ENCODE peak calls at places on chromosome 7, in four cellular contexts. K is HL-60, H is GM12878, S is K562. B is an unnamed sample.

GRCh38 chr7:42236266-42237161 is 495 bp downstream of the GLI3 start:
- DNase-seq in K (no peak), H (no peak), S (no peak), B (peak; percentile 30)

GRCh38 chr7:127876393-127876792 is 154.8 kb downstream of the LRRC4 start:
- DNase-seq in H (no peak), K (no peak), S (no peak), B (no peak)

GRCh38 chr7:77239471-77239870 is 39.9 kb upstream of the FGL2 start:
- DNase-seq in K (peak; percentile 28), S (no peak), H (no peak), B (no peak)

GRCh38 chr7:64999165-65000004 is 7.1 kb downstream of the ERV3-1 start:
- DNase-seq in K (peak; percentile 76), S (peak; percentile 71), H (peak; percentile 19), B (no peak)

GRCh38 chr7:152897401-152897800 is 137.8 kb downstream of the ACTR3B start:
- DNase-seq in H (no peak), S (no peak), K (no peak), B (no peak)

GRCh38 chr7:67947651-67948050 is 951.0 kb downstream of the TYW1 start:
- DNase-seq in K (no peak), S (no peak), H (no peak), B (no peak)

GRCh38 chr7:130421685-130422084 is 19.1 kb downstream of the CEP41 start:
- DNase-seq in H (no peak), S (no peak), K (no peak), B (no peak)

GRCh38 chr7:29607889-29608288 is 44.3 kb downstream of the PRR15 start:
- DNase-seq in K (no peak), S (no peak), H (no peak), B (no peak)

GRCh38 chr7:4682621-4683042 is 537 bp downstream of the FOXK1 start:
- DNase-seq in S (peak; percentile 44), K (no peak), H (no peak), B (no peak)

GRCh38 chr7:35801392-35802101 is 690 bp downstream of the SEPTIN7 start:
- DNase-seq in K (peak; percentile 51), S (peak; percentile 48), H (no peak), B (peak; percentile 31)

GRCh38 chr7:73865738-73866445 is 4.9 kb downstream of the TMEM270 start:
- DNase-seq in H (no peak), K (no peak), S (no peak), B (peak; percentile 55)

GRCh38 chr7:135194494-135195095 is 16.7 kb downstream of the WDR91 start:
- DNase-seq in H (no peak), K (no peak), S (no peak), B (no peak)

GRCh38 chr7:129376076-129376777 is 58.0 kb upstream of the STRIP2 start:
- DNase-seq in S (peak; percentile 71), H (no peak), K (no peak), B (no peak)

GRCh38 chr7:95660023-95660434 is 63.7 kb upstream of the PDK4 start:
- DNase-seq in K (no peak), S (no peak), H (no peak), B (no peak)

GRCh38 chr7:4189151-4189570 is 492.9 kb upstream of the FOXK1 start:
- DNase-seq in H (no peak), K (no peak), S (no peak), B (no peak)

GRCh38 chr7:77679608-77680007 is 16.7 kb upstream of the RSBN1L start:
- DNase-seq in K (no peak), S (no peak), H (no peak), B (no peak)

GRCh38 chr7:38232475-38233366 is 40.7 kb downstream of the TARP start:
- DNase-seq in K (peak; percentile 77), S (no peak), H (peak; percentile 82), B (no peak)

GRCh38 chr7:3032256-3032655 is 11.4 kb downstream of the CARD11 start:
- DNase-seq in K (no peak), H (no peak), S (no peak), B (no peak)
- TF ChIP-seq SPI1 in K (no peak), H (no peak), S (no peak), B (no peak)

DNA sequence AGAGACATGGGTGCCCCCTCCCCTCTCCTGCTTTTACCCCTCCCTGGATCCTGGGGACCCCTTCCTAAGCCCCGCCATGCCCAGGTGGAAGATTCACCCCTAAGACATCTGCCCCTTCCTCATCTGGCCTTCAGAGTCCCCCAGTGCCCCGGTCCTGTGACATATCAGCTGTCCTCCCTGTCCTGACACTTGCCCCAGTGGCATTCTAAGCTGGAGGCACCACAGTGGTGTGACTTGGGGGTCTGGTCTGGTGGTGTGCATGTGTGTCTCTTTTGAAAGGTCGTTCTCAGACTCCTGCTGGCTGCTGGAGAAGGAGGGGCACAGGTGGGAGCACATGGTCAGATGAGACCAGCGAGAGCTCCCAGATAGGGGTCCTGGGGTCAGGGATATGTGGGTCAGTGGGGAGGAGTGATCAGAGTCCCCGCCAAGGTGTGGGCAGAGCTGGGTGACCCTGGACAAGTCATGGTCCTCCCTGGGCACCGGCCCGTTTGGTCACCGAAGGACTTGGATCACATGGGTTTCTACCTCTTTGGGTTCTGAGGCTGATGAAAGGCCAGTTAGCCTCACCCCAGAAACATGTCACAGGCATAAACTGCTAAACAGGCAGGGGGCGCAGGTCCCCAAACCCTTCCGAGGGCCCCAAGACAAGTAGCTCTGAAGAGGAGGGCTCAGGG is 645 bp upstream of the TFR2 start:
- DNase-seq in S (peak; percentile 45), H (no peak), K (no peak), B (no peak)
- TF ChIP-seq SPI1 in S (no peak), H (no peak), K (no peak), B (no peak)

DNA sequence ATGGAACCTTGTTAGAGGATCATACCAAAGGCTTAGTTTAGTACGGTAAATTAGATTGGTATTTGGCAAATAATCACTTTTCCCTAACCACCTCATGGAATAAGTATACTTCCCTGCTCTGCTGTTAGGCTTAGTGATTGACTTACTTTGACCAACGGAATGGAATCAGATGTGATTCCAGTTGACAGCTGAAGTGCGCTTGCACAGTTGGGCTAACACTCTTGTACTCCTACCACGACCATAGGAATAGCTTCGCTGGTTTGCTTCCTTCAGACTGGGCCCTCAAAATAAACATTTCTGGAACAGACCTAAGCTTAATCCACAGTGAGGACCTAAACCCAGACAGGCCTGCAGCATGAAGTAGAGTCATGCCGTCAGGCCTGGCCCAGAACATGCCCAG is 122.4 kb downstream of the DOCK4 start:
- DNase-seq in S (no peak), K (no peak), H (no peak), B (no peak)
- TF ChIP-seq SPI1 in S (no peak), K (no peak), H (no peak), B (no peak)

GRCh38 chr7:90387470-90388240 is 15.6 kb upstream of the CLDN12 start:
- DNase-seq in K (no peak), H (no peak), S (no peak), B (no peak)

GRCh38 chr7:90383422-90383821 is 19.8 kb upstream of the CLDN12 start:
- DNase-seq in H (no peak), S (no peak), K (no peak), B (no peak)

GRCh38 chr7:90383879-90384278 is 19.4 kb upstream of the CLDN12 start:
- DNase-seq in H (no peak), S (no peak), K (no peak), B (no peak)

GRCh38 chr7:90384433-90384832 is 18.8 kb upstream of the CLDN12 start:
- DNase-seq in S (no peak), H (no peak), K (no peak), B (no peak)
- TF ChIP-seq SPI1 in S (no peak), H (no peak), K (no peak), B (no peak)

DNA sequence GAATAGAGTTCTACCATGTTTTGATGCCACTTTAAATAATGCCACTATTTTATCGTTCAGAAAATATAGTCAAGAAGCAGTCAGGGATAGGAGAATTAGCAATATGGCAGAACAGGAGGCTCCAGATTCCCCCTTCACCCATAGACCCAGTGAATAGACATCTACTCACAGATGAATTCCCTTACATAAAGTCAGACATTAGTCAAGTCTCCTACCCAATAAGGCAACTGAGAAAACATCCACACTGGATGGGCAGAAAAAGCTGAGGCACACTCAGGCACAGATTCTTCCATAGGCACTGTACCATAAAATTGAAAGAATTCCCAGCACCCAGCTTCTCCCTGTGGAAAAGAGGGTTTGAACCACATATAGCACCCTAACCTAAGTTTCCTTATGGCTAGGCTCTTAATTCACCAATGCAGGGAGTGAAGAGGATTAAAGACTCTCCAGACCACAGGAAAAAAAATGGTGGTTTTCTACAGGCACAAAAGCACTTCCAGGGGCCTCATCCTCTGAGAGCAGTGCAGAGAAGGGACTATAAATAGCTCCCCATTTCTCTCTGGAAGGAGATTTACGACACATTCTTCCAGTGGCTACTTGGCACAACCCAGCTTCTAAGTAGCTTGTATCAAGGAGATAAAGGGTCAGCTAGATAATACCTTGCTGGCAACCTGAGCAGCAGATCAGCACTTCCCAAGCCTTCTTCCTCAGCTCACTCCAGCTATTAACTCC is 73.7 kb downstream of the CRPPA start:
- DNase-seq in H (no peak), S (no peak), K (no peak), B (no peak)
- TF ChIP-seq SPI1 in H (no peak), S (no peak), K (no peak), B (no peak)

GRCh38 chr7:2631924-2632716 is at the start of gene TTYH3:
- DNase-seq in S (no peak), H (no peak), K (no peak), B (no peak)

GRCh38 chr7:2633538-2634264 is 1.9 kb downstream of the TTYH3 start:
- DNase-seq in K (no peak), H (no peak), S (no peak), B (no peak)

GRCh38 chr7:2635148-2635668 is 3.4 kb downstream of the TTYH3 start:
- DNase-seq in K (no peak), S (no peak), H (no peak), B (no peak)

GRCh38 chr7:2634265-2635145 is 2.7 kb downstream of the TTYH3 start:
- DNase-seq in S (no peak), K (no peak), H (no peak), B (no peak)

DNA sequence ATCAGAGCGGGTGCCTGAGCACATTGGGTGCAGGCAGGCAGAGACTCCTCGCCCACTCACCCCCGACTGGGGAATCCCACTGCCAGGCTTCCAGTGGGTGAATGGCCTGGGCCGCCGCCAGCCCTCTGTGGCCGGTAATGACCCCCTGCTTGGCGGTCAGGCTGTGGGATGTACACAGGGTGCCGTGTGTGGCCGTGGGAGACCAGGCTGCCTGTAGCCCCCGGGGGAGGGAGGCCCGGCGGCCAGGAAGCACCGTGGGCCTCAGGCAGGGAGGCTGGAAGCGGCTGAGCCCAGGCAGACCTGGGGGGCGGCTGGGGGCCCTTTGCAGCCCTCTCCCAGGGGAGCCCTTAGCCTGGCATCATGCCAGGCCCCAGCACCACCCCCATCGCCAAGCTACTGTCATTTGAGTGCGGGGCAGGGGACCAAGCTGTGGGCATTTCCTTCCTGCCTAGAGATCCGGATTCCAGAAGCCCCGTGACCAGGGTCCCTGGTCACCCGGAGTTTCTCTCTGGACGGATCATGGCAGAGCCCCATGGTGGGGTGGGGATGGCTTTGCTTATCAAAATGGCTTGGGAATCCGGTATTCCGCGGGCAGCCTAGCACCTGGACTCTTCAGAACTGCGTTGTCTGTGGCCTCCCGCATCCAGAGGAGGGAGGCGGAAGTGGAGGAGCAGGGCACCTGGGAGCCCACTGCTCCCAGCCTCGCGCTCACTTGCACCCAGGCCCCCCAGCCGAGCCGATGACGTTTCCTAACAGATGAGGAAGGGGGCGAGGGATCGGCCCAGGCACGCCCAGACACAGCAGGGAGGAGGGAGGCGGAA is 1.1 kb downstream of the TTYH3 start:
- DNase-seq in K (no peak), S (no peak), H (no peak), B (no peak)
- TF ChIP-seq SPI1 in K (no peak), S (no peak), H (no peak), B (peak; percentile 43)

GRCh38 chr7:26550492-26550891 is 258.8 kb downstream of the SNX10 start:
- DNase-seq in S (no peak), H (no peak), K (no peak), B (no peak)
- TF ChIP-seq SPI1 in S (no peak), H (no peak), K (no peak), B (no peak)

B was measured in GM12891.